ENCODE peak calls at places on chromosomes 1 and 21, in ten cellular contexts. B is stimulated activated CD8-positive, alpha-beta memory T cell treated with anti-CD3 and anti-CD28 coated beads, Interleukin-7, amount 100 ng/mL, for 48 hours; J is colonic mucosa; N is A172; I is NCI-H510A; T is hepatic stellate cell; Y is ureter; F is adrenal gland; E is iris pigment epithelial cell; C is SHP77. R is an unnamed sample.

GRCh38 chr1:207890136-207890738 is 20.7 kb downstream of the CD34 start:
- DNase-seq in B (no peak), J (no peak), N (peak), I (no peak), T (peak), Y (peak), F (peak), E (peak), C (no peak), R (peak)

GRCh38 chr1:1088036-1088800 is 14.1 kb upstream of the RNF223 start:
- DNase-seq in B (no peak), J (no peak), N (no peak), I (no peak), T (no peak), Y (no peak), F (peak), E (no peak), C (no peak), R (peak)

GRCh38 chr1:1833916-1834325 is 55.7 kb upstream of the NADK start:
- DNase-seq in B (no peak), J (no peak), N (no peak), I (peak), T (peak), Y (no peak), F (no peak), E (peak), C (no peak), R (peak)

GRCh38 chr1:7267493-7267892 is 482.2 kb downstream of the CAMTA1 start:
- DNase-seq in B (no peak), J (peak), N (peak), I (no peak), T (peak), Y (peak), F (no peak), E (peak), C (peak), R (no peak)

GRCh38 chr1:11967028-11967547 is 13.2 kb upstream of the MFN2 start:
- DNase-seq in B (no peak), J (peak), N (peak), I (peak), T (peak), Y (peak), F (peak), E (peak), C (peak), R (peak)

GRCh38 chr21:36141513-36141925 is 6.6 kb downstream of the CBR3 start:
- DNase-seq in B (peak), J (peak), N (peak), I (peak), T (peak), Y (peak), F (peak), E (peak), C (peak), R (peak)

GRCh38 chr1:150159550-150159949 is 9.8 kb downstream of the PLEKHO1 start:
- DNase-seq in B (no peak), J (no peak), N (no peak), I (no peak), T (no peak), Y (no peak), F (peak), E (no peak), C (no peak), R (peak)

GRCh38 chr1:27143408-27143807 is 11.5 kb downstream of the SLC9A1 start:
- DNase-seq in B (no peak), J (no peak), N (no peak), I (no peak), T (no peak), Y (no peak), F (peak), E (peak), C (no peak), R (no peak)

GRCh38 chr1:157932082-157932481 is 61.4 kb upstream of the KIRREL1 start:
- DNase-seq in B (no peak), J (no peak), N (peak), I (no peak), T (no peak), Y (no peak), F (no peak), E (peak), C (no peak), R (peak)

GRCh38 chr1:151340870-151341754 is 5.9 kb downstream of the RFX5 start:
- DNase-seq in B (peak), J (peak), N (peak), I (peak), T (peak), Y (no peak), F (peak), E (peak), C (peak), R (peak)

GRCh38 chr1:89257036-89257435 is 15.6 kb downstream of the GBP5 start:
- DNase-seq in B (no peak), J (no peak), N (no peak), I (no peak), T (no peak), Y (no peak), F (no peak), E (no peak), C (no peak), R (no peak)

GRCh38 chr1:151839457-151840409 is at the start of gene C2CD4D:
- DNase-seq in B (peak), J (peak), N (no peak), I (peak), T (no peak), Y (peak), F (no peak), E (peak), C (peak), R (peak)

GRCh38 chr1:60657926-60658325 is 424.4 kb upstream of the NFIA start:
- DNase-seq in B (no peak), J (no peak), N (no peak), I (peak), T (no peak), Y (no peak), F (no peak), E (no peak), C (no peak), R (no peak)

GRCh38 chr1:92425617-92426016 is 61.1 kb downstream of the GFI1 start:
- DNase-seq in B (no peak), J (no peak), N (no peak), I (no peak), T (no peak), Y (no peak), F (no peak), E (no peak), C (no peak), R (no peak)

GRCh38 chr1:160342520-160342919 is 530 bp downstream of the COPA start:
- DNase-seq in B (no peak), J (peak), N (no peak), I (no peak), T (no peak), Y (no peak), F (no peak), E (peak), C (no peak), R (no peak)

GRCh38 chr1:54982739-54983138 is 2.3 kb downstream of the TMEM61 start:
- DNase-seq in B (no peak), J (no peak), N (no peak), I (peak), T (no peak), Y (no peak), F (no peak), E (no peak), C (peak), R (peak)

GRCh38 chr1:99621340-99621901 is 24.5 kb upstream of the PALMD start:
- DNase-seq in B (no peak), J (no peak), N (no peak), I (no peak), T (no peak), Y (no peak), F (no peak), E (peak), C (no peak), R (peak)

GRCh38 chr21:31520506-31521163 is 138.9 kb upstream of the SOD1 start:
- DNase-seq in B (no peak), J (no peak), N (no peak), I (peak), T (no peak), Y (no peak), F (no peak), E (peak), C (peak), R (peak)

GRCh38 chr1:236284291-236284711 is 2.5 kb upstream of the ERO1B start:
- DNase-seq in B (no peak), J (no peak), N (no peak), I (no peak), T (no peak), Y (no peak), F (no peak), E (no peak), C (no peak), R (no peak)

GRCh38 chr1:71882241-71883036 is 399.9 kb downstream of the NEGR1 start:
- DNase-seq in B (no peak), J (no peak), N (no peak), I (no peak), T (no peak), Y (no peak), F (no peak), E (no peak), C (no peak), R (no peak)

GRCh38 chr1:192610114-192610958 is 25.6 kb upstream of the RGS13 start:
- DNase-seq in B (no peak), J (no peak), N (peak), I (no peak), T (no peak), Y (no peak), F (no peak), E (peak), C (no peak), R (no peak)

GRCh38 chr1:221891708-221892107 is 149.8 kb upstream of the DUSP10 start:
- DNase-seq in B (no peak), J (no peak), N (no peak), I (no peak), T (no peak), Y (no peak), F (peak), E (peak), C (no peak), R (no peak)

GRCh38 chr1:157105988-157106812 is 6.6 kb upstream of the ETV3L start:
- DNase-seq in B (peak), J (no peak), N (peak), I (no peak), T (peak), Y (peak), F (peak), E (peak), C (no peak), R (peak)

GRCh38 chr1:55284856-55285255 is 69.7 kb upstream of the USP24 start:
- DNase-seq in B (no peak), J (peak), N (peak), I (no peak), T (no peak), Y (peak), F (peak), E (peak), C (peak), R (peak)

GRCh38 chr1:245707941-245708340 is 553.2 kb downstream of the KIF26B start:
- DNase-seq in B (no peak), J (no peak), N (no peak), I (no peak), T (no peak), Y (no peak), F (no peak), E (no peak), C (no peak), R (no peak)

GRCh38 chr21:34280389-34280795 is 83.4 kb upstream of the KCNE2 start:
- DNase-seq in B (no peak), J (peak), N (no peak), I (no peak), T (no peak), Y (peak), F (no peak), E (peak), C (no peak), R (no peak)

GRCh38 chr1:230857077-230857476 is 11.2 kb downstream of the C1orf198 start:
- DNase-seq in B (no peak), J (no peak), N (no peak), I (no peak), T (no peak), Y (no peak), F (no peak), E (peak), C (no peak), R (no peak)

GRCh38 chr1:24285231-24285630 is 33.9 kb upstream of the GRHL3 start:
- DNase-seq in B (no peak), J (no peak), N (no peak), I (no peak), T (no peak), Y (no peak), F (no peak), E (no peak), C (no peak), R (no peak)

GRCh38 chr1:21290546-21290944 is 282 bp upstream of the ECE1 start:
- DNase-seq in B (no peak), J (no peak), N (no peak), I (no peak), T (no peak), Y (no peak), F (no peak), E (no peak), C (no peak), R (no peak)

GRCh38 chr21:28795251-28795650 is 197.4 kb downstream of the LTN1 start:
- DNase-seq in B (no peak), J (no peak), N (no peak), I (no peak), T (no peak), Y (no peak), F (no peak), E (no peak), C (no peak), R (no peak)

GRCh38 chr1:6700853-6701436 is 671 bp downstream of the DNAJC11 start:
- DNase-seq in B (no peak), J (no peak), N (no peak), I (no peak), T (peak), Y (no peak), F (peak), E (no peak), C (no peak), R (peak)

GRCh38 chr1:54051936-54052469 is 1.0 kb downstream of the TMEM59 start:
- DNase-seq in B (no peak), J (peak), N (no peak), I (no peak), T (peak), Y (no peak), F (peak), E (no peak), C (no peak), R (no peak)

GRCh38 chr1:17791464-17791863 is 36.3 kb downstream of the ACTL8 start:
- DNase-seq in B (no peak), J (no peak), N (no peak), I (no peak), T (no peak), Y (no peak), F (no peak), E (no peak), C (no peak), R (no peak)

GRCh38 chr1:44377925-44378784 is 23.1 kb upstream of the ERI3 start:
- DNase-seq in B (no peak), J (peak), N (peak), I (peak), T (peak), Y (peak), F (peak), E (peak), C (peak), R (peak)

GRCh38 chr1:8987881-8988617 is 38.2 kb downstream of the SLC2A7 start:
- DNase-seq in B (peak), J (peak), N (peak), I (no peak), T (peak), Y (no peak), F (no peak), E (peak), C (peak), R (no peak)

GRCh38 chr1:33633019-33633801 is 160.8 kb downstream of the ZSCAN20 start:
- DNase-seq in B (peak), J (peak), N (peak), I (peak), T (peak), Y (peak), F (peak), E (peak), C (peak), R (peak)